ENCODE peak calls at places on chromosomes 16 and 17, in seven cellular contexts. S is HCT116, V is heart left ventricle, F is pancreas, M is endodermal cell, B is left ventricle myocardium inferior, D is H1. R is an unnamed sample. For H3K9me3, the result is how much of the 10 kb centered on the place peaks cover.

GRCh38 chr17:19341211-19341631 is 21.3 kb downstream of the B9D1 start:
- DNase-seq in M (peak), D (no peak), V (no peak), F (no peak), S (no peak), B (no peak), R (no peak)

GRCh38 chr17:16073845-16074244 is 74.2 kb downstream of the TTC19 start:
- DNase-seq in F (no peak), V (no peak), B (no peak), S (no peak), D (no peak), M (no peak), R (no peak)

GRCh38 chr17:28133562-28133970 is 91.1 kb downstream of the NLK start:
- DNase-seq in S (no peak), D (no peak), M (no peak), F (no peak), B (no peak), V (no peak), R (no peak)

GRCh38 chr16:1193143-1193824 is 31.8 kb downstream of the TPSG1 start:
- DNase-seq in S (peak), F (no peak), D (no peak), B (no peak), V (no peak), M (no peak), R (no peak)

GRCh38 chr17:19004601-19005441 is at the start of gene FAM83G:
- DNase-seq in M (peak), F (peak), V (peak), D (peak), S (peak), B (peak), R (peak)

GRCh38 chr16:49492090-49492801 is 118.6 kb downstream of the C16orf78 start:
- DNase-seq in M (peak), S (no peak), F (peak), V (peak), B (peak), D (peak), R (peak)

GRCh38 chr16:29315916-29316517 is 90.5 kb downstream of the NPIPB11 start:
- DNase-seq in V (no peak), M (peak), S (no peak), D (no peak), F (no peak), B (no peak), R (no peak)

GRCh38 chr16:83813818-83814653 is 6.3 kb downstream of the HSBP1 start:
- DNase-seq in D (no peak), S (no peak), F (peak), V (no peak), B (no peak), M (no peak), R (no peak)

GRCh38 chr16:74740795-74741304 is 33.8 kb downstream of the FA2H start:
- DNase-seq in S (peak), B (no peak), D (no peak), F (peak), V (no peak), M (peak), R (peak)

GRCh38 chr17:76104896-76105231 is 1.3 kb upstream of the EXOC7 start:
- DNase-seq in F (no peak), V (no peak), B (no peak), S (no peak), D (no peak), M (peak), R (no peak)

GRCh38 chr16:709651-710499 is 4.3 kb upstream of the FBXL16 start:
- DNase-seq in F (no peak), D (no peak), V (no peak), M (peak), B (no peak), S (no peak), R (peak)

GRCh38 chr16:3175157-3176153 is 12.5 kb upstream of the OR1F1 start:
- DNase-seq in D (no peak), M (peak), B (no peak), V (no peak), S (peak), F (no peak), R (no peak)

GRCh38 chr16:67028167-67028554 is 788 bp upstream of the CBFB start:
- DNase-seq in S (no peak), M (no peak), F (no peak), D (no peak), V (no peak), B (no peak), R (peak)

GRCh38 chr17:15232517-15232915 is 32.6 kb downstream of the PMP22 start:
- DNase-seq in V (no peak), D (no peak), M (no peak), S (no peak), B (peak), F (no peak), R (no peak)

GRCh38 chr16:19923396-19923795 is 38.7 kb upstream of the GPRC5B start:
- DNase-seq in D (no peak), S (no peak), F (no peak), B (no peak), V (no peak), M (peak), R (no peak)

GRCh38 chr17:10756604-10757003 is 26.8 kb upstream of the TMEM220 start:
- DNase-seq in D (no peak), V (no peak), B (no peak), M (no peak), S (no peak), F (no peak), R (no peak)

GRCh38 chr16:66130296-66130910 is 236.1 kb upstream of the CDH5 start:
- DNase-seq in F (no peak), B (no peak), M (peak), S (no peak), V (no peak), D (no peak), R (no peak)

GRCh38 chr16:48434653-48435318 is 49.6 kb upstream of the SIAH1 start:
- DNase-seq in M (no peak), F (no peak), S (no peak), B (no peak), V (no peak), D (no peak), R (no peak)

GRCh38 chr16:3690470-3690918 is 26.8 kb downstream of the TRAP1 start:
- DNase-seq in F (peak), D (peak), M (peak), V (peak), S (peak), B (peak), R (peak)

GRCh38 chr16:59154295-59154694 is 420.2 kb upstream of the GOT2 start:
- DNase-seq in S (no peak), V (no peak), B (no peak), M (peak), D (no peak), F (no peak), R (no peak)

GRCh38 chr17:78935419-78936323 is 10.5 kb upstream of the TIMP2 start:
- DNase-seq in D (no peak), S (no peak), B (peak), V (peak), F (peak), M (no peak), R (peak)

GRCh38 chr17:15920758-15921239 is 24.1 kb upstream of the ADORA2B start:
- DNase-seq in M (no peak), D (no peak), V (no peak), S (peak), F (no peak), B (no peak), R (no peak)

GRCh38 chr16:64730261-64730660 is 391.6 kb downstream of the CDH11 start:
- DNase-seq in V (no peak), B (no peak), M (no peak), D (no peak), F (no peak), S (no peak), R (no peak)

GRCh38 chr17:65455972-65456343 is 105.5 kb downstream of the AXIN2 start:
- DNase-seq in F (no peak), S (no peak), D (peak), V (no peak), M (peak), B (no peak), R (no peak)

GRCh38 chr16:22007509-22008214 is at the start of gene MOSMO:
- DNase-seq in B (peak), S (no peak), D (no peak), F (peak), M (peak), V (peak), R (peak)

GRCh38 chr16:88759245-88759975 is 25.6 kb downstream of the PIEZO1 start:
- DNase-seq in V (peak), F (no peak), B (no peak), M (peak), S (no peak), D (no peak), R (peak)

GRCh38 chr16:84648595-84649510 is 542 bp downstream of the KLHL36 start:
- DNase-seq in M (peak), S (no peak), B (peak), V (peak), F (peak), D (no peak), R (peak)

GRCh38 chr16:11977206-11978041 is 890 bp downstream of the SNX29 start:
- DNase-seq in S (peak), F (no peak), V (no peak), M (peak), D (no peak), B (no peak), R (peak)

GRCh38 chr17:34892864-34893263 is 68.4 kb downstream of the CCT6B start:
- DNase-seq in B (no peak), S (peak), V (no peak), D (peak), M (peak), F (no peak), R (peak)

GRCh38 chr17:1904273-1905052 is 74.7 kb downstream of the RPA1 start:
- DNase-seq in V (no peak), D (no peak), F (no peak), M (no peak), B (no peak), S (no peak), R (no peak)

GRCh38 chr16:30407794-30408534 is 558 bp downstream of the ZNF771 start:
- DNase-seq in D (no peak), M (peak), S (no peak), F (no peak), B (no peak), V (no peak), R (no peak)

GRCh38 chr17:34703533-34703932 is 124.2 kb downstream of the TMEM132E start:
- DNase-seq in F (no peak), D (no peak), B (peak), V (no peak), S (no peak), M (peak), R (peak)

GRCh38 chr17:21823130-21823529 is 130.8 kb downstream of the KCNJ18 start:
- DNase-seq in D (no peak), V (no peak), M (no peak), B (no peak), F (no peak), S (no peak), R (no peak)

DNA sequence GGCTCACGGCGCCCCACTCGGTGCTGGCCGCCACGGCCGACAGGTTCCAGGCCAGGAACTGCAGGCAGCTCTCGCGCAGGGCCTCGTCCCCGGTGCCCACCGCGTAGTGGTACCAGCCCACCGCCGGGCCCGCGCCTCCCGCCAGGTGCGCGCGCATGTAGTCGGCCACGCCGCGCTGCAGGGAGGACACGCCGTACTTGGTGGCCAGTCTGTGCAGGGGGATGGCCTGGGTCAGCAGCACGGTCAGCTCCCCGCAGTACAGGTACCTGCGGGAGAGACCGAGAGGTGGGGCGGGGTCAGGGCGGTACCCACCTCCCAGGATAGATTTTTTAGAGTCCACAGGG is 4.2 kb downstream of the BTBD17 start:
- DNase-seq in F (no peak), D (no peak), S (no peak), M (no peak), V (no peak), B (no peak), R (peak)
- H3K4me3 ChIP-seq in F (no peak), D (no peak), S (no peak), M (peak), V (peak), B (peak), R (peak)

GRCh38 chr17:72254808-72255449 is 134.1 kb downstream of the SOX9 start:
- DNase-seq in S (no peak), D (no peak), M (no peak), F (no peak), B (no peak), V (no peak), R (no peak)

GRCh38 chr17:72255481-72255880 is 134.7 kb downstream of the SOX9 start:
- DNase-seq in B (no peak), M (no peak), V (no peak), D (no peak), S (no peak), F (no peak), R (no peak)

GRCh38 chr17:72259977-72260376 is 139.2 kb downstream of the SOX9 start:
- DNase-seq in V (no peak), B (no peak), M (no peak), F (no peak), S (no peak), D (no peak), R (no peak)

GRCh38 chr17:72262748-72263147 is 141.9 kb downstream of the SOX9 start:
- DNase-seq in B (no peak), S (no peak), V (no peak), F (no peak), M (no peak), D (no peak), R (no peak)

GRCh38 chr17:72258711-72259110 is 137.9 kb downstream of the SOX9 start:
- DNase-seq in V (no peak), S (no peak), M (no peak), B (no peak), D (no peak), F (no peak), R (no peak)
- H3K9me3 ChIP-seq in V (under half), S (under half), M (under half), B (under half), D (under half), F (under half), R (under half)

DNA sequence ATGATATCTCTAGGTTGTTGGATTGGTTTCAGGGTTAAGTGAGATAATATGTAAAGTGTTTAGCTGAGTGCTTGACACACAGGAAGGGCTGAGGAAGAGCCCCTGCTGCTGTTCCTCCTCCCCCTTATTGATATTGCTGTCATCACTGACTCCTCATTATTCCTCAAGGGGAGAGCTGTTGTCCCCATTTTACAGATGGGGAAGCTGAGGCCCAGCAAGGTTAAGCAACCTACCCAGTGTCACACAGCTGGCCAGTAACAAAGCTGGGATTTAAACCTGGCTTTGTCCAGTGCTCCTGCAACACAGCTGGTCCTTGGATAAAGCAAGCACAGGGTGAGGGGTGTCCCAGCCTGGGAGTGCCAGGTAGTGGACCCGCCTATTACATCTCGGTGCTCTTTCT is 9.8 kb downstream of the WSCD1 start:
- DNase-seq in B (no peak), M (no peak), S (no peak), D (no peak), V (no peak), F (no peak), R (no peak)
- H3K4me3 ChIP-seq in B (no peak), M (no peak), S (no peak), D (no peak), V (no peak), F (no peak), R (no peak)

GRCh38 chr16:35557731-35558130 is 2098.3 kb downstream of the TP53TG3F start:
- DNase-seq in V (no peak), M (no peak), B (no peak), S (no peak), F (no peak), D (no peak), R (no peak)
- H3K9me3 ChIP-seq in V (under half), M (half or more), B (under half), S (under half), F (under half), D (half or more), R (under half)

GRCh38 chr16:15946257-15947044 is 3.0 kb upstream of the ABCC1 start:
- DNase-seq in D (no peak), V (no peak), B (no peak), M (no peak), S (no peak), F (no peak), R (no peak)
- H3K4me3 ChIP-seq in D (no peak), V (no peak), B (no peak), M (no peak), S (no peak), F (no peak), R (no peak)

GRCh38 chr17:80769936-80770625 is 221.6 kb upstream of the CHMP6 start:
- DNase-seq in B (no peak), D (no peak), M (peak), F (no peak), V (no peak), S (no peak), R (no peak)
- H3K9me3 ChIP-seq in B (under half), D (under half), M (under half), F (under half), V (under half), S (under half), R (under half)

R was measured in testis.